ENCODE peak calls at places on chromosomes 4 and X, in four cellular contexts. T, X, S and L are unnamed samples. For H3K9me3, the result is how much of the 10 kb centered on the place peaks cover.

GRCh38 chr4:170226288-170226687 is 136.5 kb upstream of the AADAT start:
- DNase-seq in T (no peak), X (no peak), S (no peak), L (no peak)

GRCh38 chr4:100762738-100763137 is 244.9 kb upstream of the EMCN start:
- DNase-seq in T (no peak), X (no peak), S (no peak), L (no peak)

GRCh38 chr4:162732871-162733270 is 433.8 kb downstream of the NAF1 start:
- DNase-seq in T (no peak), X (no peak), S (no peak), L (no peak)

GRCh38 chr4:45317276-45317675 is 590.9 kb upstream of the GNPDA2 start:
- DNase-seq in T (no peak), X (peak), S (peak), L (no peak)

GRCh38 chr4:155599102-155599501 is 67.5 kb upstream of the GUCY1A1 start:
- DNase-seq in T (no peak), X (no peak), S (no peak), L (no peak)

GRCh38 chr4:87559090-87559837 is 30.1 kb upstream of the SPARCL1 start:
- DNase-seq in T (no peak), X (no peak), S (no peak), L (no peak)

GRCh38 chr4:89661490-89661889 is 175.5 kb downstream of the SNCA start:
- DNase-seq in T (no peak), X (peak), S (peak), L (no peak)

GRCh38 chr4:151745727-151746231 is 15.0 kb downstream of the GATB start:
- DNase-seq in T (no peak), X (peak), S (no peak), L (no peak)

GRCh38 chrX:65644621-65645287 is 22.7 kb upstream of the MSN start:
- DNase-seq in T (peak), X (peak), S (peak), L (peak)

GRCh38 chr4:182188622-182189021 is 54.6 kb upstream of the TENM3 start:
- DNase-seq in T (no peak), X (peak), S (peak), L (no peak)

GRCh38 chr4:55038176-55038890 is 87.1 kb downstream of the KDR start:
- DNase-seq in T (peak), X (peak), S (peak), L (no peak)

GRCh38 chr4:118756429-118756828 is 71.2 kb downstream of the METTL14 start:
- DNase-seq in T (no peak), X (no peak), S (no peak), L (no peak)

GRCh38 chrX:150429577-150429976 is 66.5 kb downstream of the MAMLD1 start:
- DNase-seq in T (no peak), X (peak), S (peak), L (no peak)

GRCh38 chrX:136227948-136228584 is 23.1 kb downstream of the MAP7D3 start:
- DNase-seq in T (no peak), X (peak), S (peak), L (no peak)

GRCh38 chr4:673349-674091 is 556 bp downstream of the ATP5ME start:
- DNase-seq in T (peak), X (peak), S (peak), L (no peak)

GRCh38 chr4:659851-660250 is 14.2 kb downstream of the ATP5ME start:
- DNase-seq in T (peak), X (no peak), S (no peak), L (peak)

GRCh38 chrX:40177942-40178715 is 80.4 kb upstream of the BCOR start:
- DNase-seq in T (no peak), X (no peak), S (no peak), L (no peak)

DNA sequence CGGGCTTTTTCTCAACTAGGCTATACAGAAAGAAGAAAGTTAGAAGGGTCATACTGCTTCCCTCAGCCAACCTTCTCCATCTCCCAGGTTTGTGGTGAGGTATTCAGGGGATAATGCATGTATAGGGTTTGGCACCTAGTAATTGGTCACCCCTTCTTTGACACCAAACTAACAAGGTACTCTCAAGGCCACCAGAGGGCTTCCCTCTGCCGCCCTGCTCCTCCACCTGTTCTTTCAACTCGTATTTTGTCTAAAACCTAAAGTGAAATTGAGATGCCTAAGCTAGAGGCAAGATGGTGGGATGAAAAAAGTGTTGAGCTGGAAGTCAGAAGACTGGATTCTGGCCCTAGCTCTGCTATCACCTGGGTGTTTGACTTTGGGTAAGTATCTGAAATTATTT is 22.0 kb downstream of the CT47C1 start:
- DNase-seq in T (no peak), X (no peak), S (no peak), L (no peak)
- H3K9me3 ChIP-seq in T (under half), X (under half), S (under half), L (under half)

GRCh38 chrX:151762802-151763201 is 28.3 kb downstream of the CNGA2 start:
- DNase-seq in T (no peak), X (no peak), S (no peak), L (no peak)
- H3K9me3 ChIP-seq in T (under half), X (under half), S (under half), L (under half)

GRCh38 chr4:43547560-43547959 is 655.0 kb downstream of the GRXCR1 start:
- DNase-seq in T (no peak), X (peak), S (no peak), L (no peak)

GRCh38 chr4:43556262-43556661 is 663.7 kb downstream of the GRXCR1 start:
- DNase-seq in T (no peak), X (no peak), S (no peak), L (no peak)

GRCh38 chr4:43550981-43551627 is 658.6 kb downstream of the GRXCR1 start:
- DNase-seq in T (no peak), X (no peak), S (no peak), L (no peak)
- H3K9me3 ChIP-seq in T (under half), X (under half), S (under half), L (under half)

DNA sequence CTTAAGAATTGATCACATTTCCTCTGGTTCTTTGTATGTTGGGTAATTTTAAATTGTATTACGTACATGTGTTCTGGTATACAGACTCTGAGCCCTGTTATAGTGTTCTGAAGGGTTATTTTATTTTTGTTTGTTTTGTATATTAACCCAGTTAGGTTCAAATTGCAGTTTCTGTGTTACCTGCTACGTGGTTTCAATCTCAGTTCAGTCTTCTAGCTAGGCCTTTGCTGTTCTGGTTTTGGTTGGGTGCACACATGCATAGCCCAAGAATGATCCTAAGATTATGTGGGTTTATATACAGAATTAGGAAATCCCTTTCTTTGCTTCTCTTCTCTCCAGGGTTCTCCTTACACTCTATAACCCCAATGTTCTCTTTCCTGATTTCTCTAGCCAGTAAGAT is 161.0 kb downstream of the PPP1R2C start:
- DNase-seq in T (no peak), X (no peak), S (no peak), L (no peak)
- H3K9me3 ChIP-seq in T (under half), X (under half), S (under half), L (under half)

DNA sequence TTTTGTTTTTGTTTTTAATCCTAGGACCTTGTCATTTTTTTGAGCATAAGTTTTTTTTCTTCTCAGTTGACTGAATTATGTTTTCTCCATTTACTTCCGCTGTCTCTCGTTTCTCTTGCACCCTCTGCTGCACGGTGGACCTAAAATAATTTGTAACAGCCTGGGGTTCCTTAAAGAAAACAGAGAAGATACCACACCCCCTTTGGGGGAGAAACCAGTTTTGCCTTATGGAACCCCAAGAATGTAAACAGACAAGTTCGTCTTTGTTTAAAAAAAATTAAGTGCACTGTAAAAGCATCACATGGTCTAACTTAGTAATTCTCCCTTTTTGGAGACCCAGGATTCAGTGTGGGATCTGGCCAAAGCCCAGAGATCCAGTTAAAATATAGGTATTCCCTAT is 32.8 kb upstream of the MAGEA4 start:
- DNase-seq in T (no peak), X (no peak), S (no peak), L (no peak)
- H3K9me3 ChIP-seq in T (under half), X (under half), S (under half), L (under half)

GRCh38 chr4:15742083-15742582 is 36.0 kb upstream of the CD38 start:
- DNase-seq in T (no peak), X (no peak), S (no peak), L (no peak)

GRCh38 chr4:15744016-15744415 is 34.1 kb upstream of the CD38 start:
- DNase-seq in T (no peak), X (peak), S (peak), L (no peak)

GRCh38 chr4:15740764-15741404 is 37.2 kb upstream of the CD38 start:
- DNase-seq in T (no peak), X (no peak), S (no peak), L (no peak)

GRCh38 chr4:15746110-15746509 is 32.0 kb upstream of the CD38 start:
- DNase-seq in T (no peak), X (no peak), S (no peak), L (no peak)

DNA sequence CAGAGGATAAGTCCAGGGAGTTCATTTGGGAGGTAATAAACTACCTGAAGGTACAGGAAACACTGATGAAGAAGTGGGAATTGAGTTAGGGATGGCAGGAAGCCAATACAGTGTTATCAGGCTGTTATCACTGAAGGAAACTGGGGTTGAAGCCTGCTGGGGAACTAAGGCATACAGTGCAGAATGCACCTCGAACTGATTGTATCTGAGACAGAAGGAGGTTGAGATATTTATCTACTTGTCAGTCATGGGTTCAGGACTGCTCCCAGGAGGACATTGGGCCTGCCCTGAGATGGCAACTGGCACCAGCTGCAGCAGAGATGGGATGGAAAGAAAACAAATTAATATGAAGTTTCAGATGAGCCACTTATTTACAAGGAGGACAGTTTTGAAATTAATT is 35.5 kb upstream of the CD38 start:
- DNase-seq in T (no peak), X (no peak), S (no peak), L (no peak)
- H3K9me3 ChIP-seq in T (under half), X (under half), S (under half), L (under half)